ENCODE peak calls at places on chromosome 1, in seven cellular contexts. V is stimulated activated naive CD8-positive, alpha-beta T cell treated with anti-CD3 and anti-CD28 coated beads, Interleukin-15, Interleukin-2, amounts not matched to agents 100 U/mL and 50 U/mL, for 24 hours; F is naive thymus-derived CD8-positive, alpha-beta T cell; B is cerebellar cortex; P is lower lobe of right lung; Z is caudate nucleus; I is stimulated activated CD8-positive, alpha-beta memory T cell treated with anti-CD3 and anti-CD28 coated beads, Interleukin-4, amount 100 ng/mL, for 48 hours. J is an unnamed sample.

GRCh38 chr1:51567653-51568052 is 48.6 kb upstream of the EPS15 start:
- DNase-seq in B (no peak), V (no peak), P (no peak), F (no peak), Z (no peak), I (no peak), J (no peak)

GRCh38 chr1:162070094-162070748 is 730 bp downstream of the NOS1AP start:
- DNase-seq in P (peak; percentile 50), V (no peak), I (peak; percentile 26), Z (no peak), B (peak; percentile 33), F (no peak), J (no peak)

GRCh38 chr1:101002551-101002950 is 23.0 kb downstream of the DPH5 start:
- DNase-seq in F (no peak), Z (no peak), V (no peak), P (no peak), I (no peak), B (no peak), J (no peak)

GRCh38 chr1:192626366-192627179 is 9.4 kb upstream of the RGS13 start:
- DNase-seq in B (no peak), P (no peak), I (no peak), V (no peak), Z (no peak), F (no peak), J (no peak)

GRCh38 chr1:204971700-204972336 is 71.2 kb upstream of the CNTN2 start:
- DNase-seq in B (no peak), I (no peak), P (no peak), Z (no peak), F (no peak), V (no peak), J (no peak)

GRCh38 chr1:210294991-210295773 is 33.5 kb upstream of the HHAT start:
- DNase-seq in P (peak; percentile 56), B (peak; percentile 60), F (no peak), V (no peak), Z (no peak), I (no peak), J (peak; percentile 33)

GRCh38 chr1:210826686-210827085 is 307.3 kb downstream of the KCNH1 start:
- DNase-seq in I (no peak), Z (no peak), B (peak; percentile 81), V (no peak), F (no peak), P (no peak), J (no peak)

GRCh38 chr1:84078108-84078823 is 65.8 kb upstream of the PRKACB start:
- DNase-seq in B (peak; percentile 53), I (peak; percentile 27), V (peak; percentile 32), F (no peak), Z (no peak), P (no peak), J (peak; percentile 69)

GRCh38 chr1:5947071-5947821 is 45.0 kb downstream of the NPHP4 start:
- DNase-seq in V (no peak), F (no peak), P (no peak), Z (no peak), I (no peak), B (no peak), J (no peak)

GRCh38 chr1:208010487-208011079 is 99.7 kb upstream of the CD34 start:
- DNase-seq in F (no peak), I (no peak), V (no peak), P (no peak), B (no peak), Z (no peak), J (no peak)

GRCh38 chr1:90729484-90730246 is 12.6 kb upstream of the BARHL2 start:
- DNase-seq in I (no peak), B (peak; percentile 44), V (peak; percentile 48), F (no peak), Z (no peak), P (no peak), J (no peak)